ENCODE peak calls at places on chromosome 20, in ten cellular contexts. M is hepatocyte, V is colonic mucosa, P is stomach, U is thoracic aorta, R is kidney epithelial cell, W is heart right ventricle, X is pancreas, Y is bronchial epithelial cell, F is gastrocnemius medialis. O is an unnamed sample. For H3K36me3, the result is how much of the 10 kb centered on the place peaks cover.

GRCh38 chr20:47133809-47134456 is 222.6 kb downstream of the ZMYND8 start:
- DNase-seq in P (no peak), F (no peak), W (no peak), X (no peak), V (no peak), R (no peak), M (peak), Y (peak), U (no peak), O (no peak)

GRCh38 chr20:63941282-63942060 is 14.7 kb downstream of the UCKL1 start:
- DNase-seq in U (no peak), W (peak), Y (peak), P (peak), X (no peak), V (peak), R (no peak), M (no peak), F (peak), O (no peak)

GRCh38 chr20:48776306-48776705 is 51.5 kb downstream of the PREX1 start:
- DNase-seq in M (no peak), Y (no peak), W (no peak), P (no peak), U (no peak), V (no peak), F (peak), R (no peak), X (no peak), O (no peak)

GRCh38 chr20:36572701-36573102 is 695 bp upstream of the TGIF2 start:
- DNase-seq in P (peak), Y (peak), W (no peak), M (peak), U (no peak), V (peak), X (peak), R (no peak), F (no peak), O (no peak)

GRCh38 chr20:49717693-49718092 is 4.0 kb upstream of the B4GALT5 start:
- DNase-seq in V (no peak), U (no peak), X (no peak), Y (peak), P (no peak), W (no peak), R (no peak), F (peak), M (peak), O (no peak)

GRCh38 chr20:37335642-37336368 is 10.1 kb upstream of the SRC start:
- DNase-seq in X (no peak), R (no peak), Y (peak), P (no peak), W (no peak), F (no peak), V (no peak), U (no peak), M (no peak), O (no peak)

GRCh38 chr20:3681352-3681930 is 369 bp downstream of the ADAM33 start:
- DNase-seq in R (no peak), M (no peak), F (no peak), Y (no peak), W (no peak), U (no peak), V (no peak), X (no peak), P (no peak), O (no peak)

GRCh38 chr20:34320861-34321260 is 17.7 kb upstream of the AHCY start:
- DNase-seq in U (no peak), X (no peak), P (no peak), M (no peak), Y (no peak), W (no peak), F (no peak), R (no peak), V (no peak), O (no peak)

GRCh38 chr20:57658447-57659130 is 38.4 kb upstream of the ZBP1 start:
- DNase-seq in P (peak), Y (no peak), R (no peak), W (no peak), V (peak), F (peak), X (no peak), U (no peak), M (no peak), O (no peak)

GRCh38 chr20:1124416-1124815 is 6.0 kb downstream of the PSMF1 start:
- DNase-seq in W (no peak), Y (no peak), F (no peak), P (no peak), U (no peak), R (no peak), X (no peak), M (no peak), V (no peak), O (no peak)

GRCh38 chr20:967796-968742 is 34.0 kb downstream of the RSPO4 start:
- DNase-seq in R (no peak), V (peak), M (no peak), X (no peak), W (no peak), Y (peak), U (no peak), P (no peak), F (no peak), O (no peak)

GRCh38 chr20:3864518-3864917 is 17.9 kb downstream of the MAVS start:
- DNase-seq in R (no peak), F (no peak), X (no peak), Y (no peak), P (no peak), M (no peak), V (no peak), W (no peak), U (no peak), O (no peak)

GRCh38 chr20:361562-361961 is 14.7 kb downstream of the NRSN2 start:
- DNase-seq in U (no peak), F (no peak), X (no peak), V (no peak), M (no peak), R (no peak), P (no peak), Y (no peak), W (no peak), O (no peak)

GRCh38 chr20:19382371-19382770 is 169.9 kb downstream of the SLC24A3 start:
- DNase-seq in U (no peak), F (no peak), M (no peak), V (no peak), P (no peak), X (no peak), R (no peak), Y (no peak), W (no peak), O (peak)

GRCh38 chr20:25081065-25081729 is 744 bp downstream of the VSX1 start:
- DNase-seq in Y (no peak), U (no peak), M (peak), V (no peak), X (no peak), P (peak), F (no peak), R (no peak), W (no peak), O (no peak)

GRCh38 chr20:10802201-10802600 is 128.4 kb upstream of the JAG1 start:
- DNase-seq in Y (no peak), X (no peak), P (no peak), R (peak), W (no peak), U (no peak), M (no peak), F (no peak), V (no peak), O (peak)

GRCh38 chr20:64111841-64112641 is 4.7 kb upstream of the NPBWR2 start:
- DNase-seq in W (no peak), R (no peak), V (no peak), P (peak), X (no peak), Y (no peak), U (no peak), M (no peak), F (no peak), O (no peak)

GRCh38 chr20:542777-543368 is 717 bp downstream of the CSNK2A1 start:
- DNase-seq in W (peak), V (peak), M (peak), U (no peak), R (no peak), X (no peak), P (peak), Y (no peak), F (peak), O (no peak)

GRCh38 chr20:50725722-50726000 is 5.7 kb upstream of the PARD6B start:
- DNase-seq in V (no peak), F (no peak), R (no peak), P (no peak), Y (no peak), U (no peak), X (no peak), M (no peak), W (no peak), O (no peak)

GRCh38 chr20:40741507-40742106 is 52.6 kb upstream of the MAFB start:
- DNase-seq in U (no peak), F (no peak), X (peak), V (peak), R (no peak), W (peak), Y (peak), P (peak), M (peak), O (no peak)
- TF ChIP-seq CTCF in U (peak), F (peak), X (peak), V (peak), R (peak), W (peak), Y (peak), P (no peak), M (peak), O (peak)

GRCh38 chr20:45848969-45849582 is 8.1 kb downstream of the ACOT8 start:
- DNase-seq in M (no peak), P (no peak), V (no peak), X (no peak), U (no peak), W (no peak), Y (no peak), R (no peak), F (no peak), O (no peak)

GRCh38 chr20:45850926-45851325 is 6.3 kb downstream of the ACOT8 start:
- DNase-seq in P (no peak), U (no peak), W (no peak), M (no peak), F (no peak), Y (no peak), V (no peak), R (no peak), X (no peak), O (no peak)

GRCh38 chr20:45848421-45848820 is 8.8 kb downstream of the ACOT8 start:
- DNase-seq in V (no peak), F (no peak), X (no peak), M (no peak), W (no peak), P (no peak), Y (no peak), U (no peak), R (no peak), O (no peak)

GRCh38 chr20:45851501-45851900 is 5.7 kb downstream of the ACOT8 start:
- DNase-seq in R (no peak), F (no peak), V (no peak), U (no peak), Y (no peak), X (no peak), M (no peak), W (no peak), P (no peak), O (no peak)

DNA sequence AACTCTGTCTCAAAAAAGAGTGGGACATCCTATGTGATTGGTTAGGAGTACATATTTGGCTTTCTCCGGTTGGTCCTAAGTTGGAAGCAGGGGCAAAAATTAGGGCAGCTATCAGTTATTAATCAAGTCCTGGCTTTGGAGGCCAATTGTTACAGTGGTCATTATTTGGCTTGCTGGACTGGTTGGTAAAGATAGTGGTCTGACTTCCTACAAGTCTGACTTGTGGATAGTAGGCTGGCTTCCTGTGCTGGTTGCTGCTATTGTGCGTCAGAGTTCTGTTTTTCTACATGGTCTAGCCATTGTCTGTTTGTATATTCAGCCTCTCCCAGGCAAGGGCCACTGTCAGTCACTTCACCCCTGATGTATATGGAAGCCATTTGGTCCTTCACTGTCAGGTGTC is 7.0 kb downstream of the ACOT8 start:
- DNase-seq in U (no peak), V (no peak), X (no peak), M (no peak), Y (no peak), F (no peak), R (no peak), W (no peak), P (no peak), O (no peak)
- H3K36me3 ChIP-seq in U (under half), V (under half), X (under half), M (under half), Y (under half), F (under half), R (under half), W (half or more), P (half or more), O (half or more)

GRCh38 chr20:6142348-6142993 is 19.6 kb upstream of the FERMT1 start:
- DNase-seq in P (peak), R (no peak), U (no peak), M (peak), F (no peak), V (peak), X (peak), W (no peak), Y (peak), O (peak)

GRCh38 chr20:6140947-6141346 is 18.1 kb upstream of the FERMT1 start:
- DNase-seq in M (no peak), X (no peak), P (no peak), F (no peak), W (no peak), R (no peak), U (no peak), Y (no peak), V (no peak), O (no peak)
- TF ChIP-seq CTCF in M (peak), X (no peak), P (no peak), F (no peak), W (no peak), R (peak), U (no peak), Y (peak), V (no peak), O (no peak)

GRCh38 chr20:17624551-17625245 is 54.8 kb downstream of the DSTN start:
- DNase-seq in V (no peak), U (no peak), M (no peak), W (no peak), P (no peak), Y (no peak), F (peak), R (no peak), X (peak), O (no peak)

GRCh38 chr20:17625246-17626051 is 55.6 kb downstream of the DSTN start:
- DNase-seq in V (no peak), Y (no peak), R (no peak), F (peak), W (no peak), P (no peak), M (no peak), U (no peak), X (no peak), O (no peak)

GRCh38 chr20:17628101-17628841 is 53.8 kb downstream of the RRBP1 start:
- DNase-seq in P (no peak), F (no peak), X (no peak), Y (no peak), V (no peak), M (no peak), W (no peak), R (no peak), U (no peak), O (no peak)

GRCh38 chr20:17627101-17627950 is 54.7 kb downstream of the RRBP1 start:
- DNase-seq in R (no peak), Y (no peak), M (no peak), X (no peak), U (no peak), P (no peak), W (no peak), F (no peak), V (no peak), O (no peak)

GRCh38 chr20:17626217-17627007 is 55.6 kb downstream of the RRBP1 start:
- DNase-seq in M (peak), F (peak), P (peak), X (peak), W (peak), R (no peak), Y (no peak), V (no peak), U (no peak), O (no peak)
- H3K36me3 ChIP-seq in M (under half), F (half or more), P (half or more), X (under half), W (half or more), R (under half), Y (half or more), V (half or more), U (under half), O (half or more)

GRCh38 chr20:23106271-23106851 is 20.2 kb upstream of the CD93 start:
- DNase-seq in F (peak), X (no peak), U (no peak), P (no peak), V (no peak), M (no peak), W (no peak), Y (peak), R (no peak), O (no peak)
- TF ChIP-seq CTCF in F (peak), X (no peak), U (peak), P (no peak), V (no peak), M (peak), W (no peak), Y (peak), R (no peak), O (peak)

GRCh38 chr20:62887147-62887859 is 25.7 kb upstream of the TCFL5 start:
- DNase-seq in R (no peak), F (no peak), M (peak), P (peak), V (peak), X (no peak), Y (peak), W (peak), U (no peak), O (no peak)
- H3K36me3 ChIP-seq in R (under half), F (half or more), M (under half), P (half or more), V (under half), X (under half), Y (under half), W (half or more), U (half or more), O (half or more)

GRCh38 chr20:39195495-39196129 is 233.5 kb downstream of the DHX35 start:
- DNase-seq in X (no peak), R (no peak), P (no peak), M (peak), Y (no peak), V (no peak), W (no peak), F (no peak), U (no peak), O (no peak)
- TF ChIP-seq CTCF in X (no peak), R (no peak), P (no peak), M (no peak), Y (no peak), V (no peak), W (no peak), F (no peak), U (no peak), O (no peak)

GRCh38 chr20:58675641-58676040 is 17.0 kb upstream of the NPEPL1 start:
- DNase-seq in U (no peak), M (no peak), Y (no peak), R (no peak), V (no peak), F (no peak), P (no peak), W (no peak), X (no peak), O (peak)
- H3K36me3 ChIP-seq in U (under half), M (under half), Y (under half), R (under half), V (under half), F (half or more), P (half or more), W (half or more), X (under half), O (half or more)

GRCh38 chr20:58984691-58985090 is 3.6 kb downstream of the NELFCD start:
- DNase-seq in U (no peak), P (peak), M (no peak), R (no peak), W (no peak), Y (no peak), V (no peak), X (no peak), F (no peak), O (no peak)
- TF ChIP-seq CTCF in U (no peak), P (no peak), M (no peak), R (no peak), W (no peak), Y (no peak), V (no peak), X (no peak), F (no peak), O (no peak)